ENCODE peak calls at places on chromosomes 12 and 14, in four cellular contexts. Z, L, D and E are unnamed samples.

GRCh38 chr14:69321601-69322330 is 61.8 kb downstream of the GALNT16 start:
- DNase-seq in Z (peak; percentile 15), L (no peak), D (no peak), E (no peak)

GRCh38 chr12:125797421-125798175 is 732.4 kb downstream of the AACS start:
- DNase-seq in Z (peak; percentile 17), L (no peak), D (no peak), E (peak; percentile 17)

GRCh38 chr12:9763025-9763424 is 2.3 kb upstream of the CD69 start:
- DNase-seq in Z (no peak), L (no peak), D (no peak), E (no peak)

GRCh38 chr12:14167005-14167628 is 185.7 kb upstream of the GRIN2B start:
- DNase-seq in Z (peak; percentile 73), L (no peak), D (peak; percentile 65), E (peak; percentile 68)

GRCh38 chr12:92821142-92821541 is 108.0 kb downstream of the EEA1 start:
- DNase-seq in Z (no peak), L (no peak), D (no peak), E (no peak)

GRCh38 chr12:120091371-120092090 is 25.0 kb downstream of the RAB35 start:
- DNase-seq in Z (no peak), L (no peak), D (no peak), E (no peak)

GRCh38 chr14:69261761-69262331 is 1.9 kb downstream of the GALNT16 start:
- DNase-seq in Z (no peak), L (no peak), D (no peak), E (no peak)

GRCh38 chr12:106133136-106134087 is 5.3 kb downstream of the NUAK1 start:
- DNase-seq in Z (no peak), L (no peak), D (no peak), E (no peak)

GRCh38 chr14:79915411-79915810 is 295.9 kb downstream of the DIO2 start:
- DNase-seq in Z (no peak), L (no peak), D (no peak), E (no peak)

GRCh38 chr14:67331368-67332125 is 28.1 kb downstream of the ATP6V1D start:
- DNase-seq in Z (peak; percentile 62), L (no peak), D (no peak), E (no peak)

GRCh38 chr12:116910645-116911449 is at the start of gene FBXW8:
- DNase-seq in Z (peak; percentile 72), L (peak; percentile 51), D (peak; percentile 82), E (peak; percentile 62)

GRCh38 chr14:68140111-68140741 is 320.6 kb downstream of the RAD51B start:
- DNase-seq in Z (peak; percentile 96), L (no peak), D (no peak), E (peak; percentile 93)

GRCh38 chr12:9810721-9811120 is 16.6 kb upstream of the KLRF1 start:
- DNase-seq in Z (peak; percentile 14), L (no peak), D (no peak), E (no peak)

GRCh38 chr14:73637830-73638229 is 7.0 kb upstream of the DNAL1 start:
- DNase-seq in Z (no peak), L (no peak), D (no peak), E (no peak)

GRCh38 chr14:35539969-35540368 is 6.0 kb downstream of the INSM2 start:
- DNase-seq in Z (no peak), L (no peak), D (no peak), E (no peak)

GRCh38 chr14:67418368-67419174 is 6.6 kb upstream of the PLEK2 start:
- DNase-seq in Z (no peak), L (no peak), D (no peak), E (peak; percentile 58)

GRCh38 chr12:92185052-92185451 is 39.4 kb upstream of the BTG1 start:
- DNase-seq in Z (no peak), L (no peak), D (no peak), E (no peak)

GRCh38 chr12:28082101-28082500 is 108.2 kb upstream of the CCDC91 start:
- DNase-seq in Z (no peak), L (no peak), D (no peak), E (no peak)

GRCh38 chr12:90090929-90091651 is 382.5 kb upstream of the ATP2B1 start:
- DNase-seq in Z (peak; percentile 78), L (no peak), D (no peak), E (peak; percentile 98)

GRCh38 chr14:22375321-22375930 is 213.6 kb downstream of the DAD1 start:
- DNase-seq in Z (peak; percentile 86), L (no peak), D (peak; percentile 24), E (peak; percentile 63)

GRCh38 chr12:7090222-7090998 is 1.8 kb downstream of the C1R start:
- DNase-seq in Z (peak; percentile 68), L (no peak), D (no peak), E (no peak)

GRCh38 chr12:109656681-109657262 is 56.9 kb upstream of the FAM222A start:
- DNase-seq in Z (no peak), L (no peak), D (no peak), E (no peak)

GRCh38 chr14:100900837-100901390 is 2.6 kb downstream of the RTL1 start:
- DNase-seq in Z (peak; percentile 22), L (no peak), D (no peak), E (peak; percentile 35)

GRCh38 chr12:63955831-63956685 is 111.6 kb downstream of the SRGAP1 start:
- DNase-seq in Z (peak; percentile 90), L (no peak), D (no peak), E (peak; percentile 78)

GRCh38 chr14:59282366-59282765 is 93.9 kb downstream of the DAAM1 start:
- DNase-seq in Z (peak; percentile 66), L (no peak), D (no peak), E (peak; percentile 82)

GRCh38 chr12:132263061-132263360 is 66.4 kb downstream of the GALNT9 start:
- DNase-seq in Z (peak; percentile 31), L (no peak), D (no peak), E (no peak)

GRCh38 chr12:124489220-124489619 is 78.2 kb downstream of the NCOR2 start:
- DNase-seq in Z (no peak), L (no peak), D (no peak), E (no peak)
- TF ChIP-seq CTCF in Z (no peak), L (no peak), D (no peak), E (no peak)

DNA sequence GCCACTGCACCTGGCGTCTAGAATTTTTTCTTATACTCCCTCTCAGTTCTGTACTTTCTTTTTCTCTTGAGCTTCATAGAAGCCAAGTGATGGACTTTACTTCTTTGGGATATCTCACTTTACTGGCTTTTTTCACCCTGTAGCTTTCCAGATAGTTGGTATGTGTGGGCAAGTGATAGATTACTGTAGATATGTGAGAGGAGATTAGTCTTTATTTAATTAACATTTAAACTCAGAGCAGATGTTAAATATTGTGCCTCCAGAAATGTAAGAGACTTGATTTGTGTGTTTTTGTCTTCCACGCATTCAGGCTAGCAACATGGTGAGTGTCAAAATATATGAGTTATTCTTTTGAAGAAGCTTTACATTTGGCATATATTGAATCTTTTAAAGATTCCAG is 39.5 kb upstream of the SLC17A8 start:
- DNase-seq in Z (no peak), L (no peak), D (no peak), E (no peak)
- TF ChIP-seq CTCF in Z (no peak), L (no peak), D (no peak), E (no peak)

GRCh38 chr12:49064767-49065152 is 4.2 kb upstream of the KMT2D start:
- DNase-seq in Z (no peak), L (no peak), D (no peak), E (no peak)

GRCh38 chr12:49070971-49071370 is 1.2 kb upstream of the RHEBL1 start:
- DNase-seq in Z (no peak), L (no peak), D (no peak), E (no peak)

GRCh38 chr12:49068879-49069506 is 786 bp downstream of the RHEBL1 start:
- DNase-seq in Z (no peak), L (no peak), D (no peak), E (no peak)

GRCh38 chr12:49066120-49066519 is 3.7 kb downstream of the RHEBL1 start:
- DNase-seq in Z (no peak), L (no peak), D (no peak), E (no peak)

GRCh38 chr12:49069507-49070346 is at the start of gene RHEBL1:
- DNase-seq in Z (peak; percentile 97), L (peak; percentile 98), D (peak; percentile 99), E (peak; percentile 98)
- TF ChIP-seq CTCF in Z (peak; percentile 40), L (no peak), D (peak; percentile 21), E (no peak)

DNA sequence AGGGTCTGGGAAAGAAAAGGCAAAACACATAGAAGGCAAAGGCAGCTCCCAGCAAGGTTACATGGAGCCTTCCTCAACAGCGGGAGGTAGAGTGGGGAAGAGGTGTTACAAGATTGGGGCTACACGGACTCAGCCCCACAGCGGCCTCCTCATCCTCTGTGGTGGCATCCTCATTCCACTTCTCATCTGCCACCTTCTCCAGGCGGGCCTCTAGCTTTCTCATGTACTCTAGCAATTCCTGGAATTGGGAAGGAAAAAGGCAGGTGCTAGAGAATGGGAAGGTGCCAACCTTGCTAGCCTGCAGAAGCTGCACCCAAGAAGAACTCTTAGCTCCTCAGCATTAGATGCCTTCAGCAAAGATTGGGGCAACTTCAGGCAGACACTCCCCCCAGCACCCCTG is 13.2 kb downstream of the CALCOCO1 start:
- DNase-seq in Z (no peak), L (no peak), D (no peak), E (no peak)
- TF ChIP-seq CTCF in Z (no peak), L (no peak), D (no peak), E (no peak)

GRCh38 chr12:53245289-53245688 is 13.3 kb upstream of the RARG start:
- DNase-seq in Z (no peak), L (no peak), D (no peak), E (no peak)

GRCh38 chr12:53239643-53240258 is 7.7 kb upstream of the RARG start:
- DNase-seq in Z (no peak), L (no peak), D (no peak), E (no peak)

GRCh38 chr12:53236443-53237111 is 4.6 kb upstream of the RARG start:
- DNase-seq in Z (no peak), L (no peak), D (no peak), E (no peak)

GRCh38 chr12:53244337-53244736 is 12.3 kb upstream of the RARG start:
- DNase-seq in Z (no peak), L (no peak), D (no peak), E (no peak)

GRCh38 chr12:53241623-53242412 is 9.8 kb upstream of the RARG start:
- DNase-seq in Z (no peak), L (no peak), D (no peak), E (no peak)
- TF ChIP-seq CTCF in Z (no peak), L (no peak), D (no peak), E (no peak)